ENCODE peak calls at places on chromosomes 5 and 9, in seven cellular contexts. B is CD4-positive, alpha-beta memory T cell; A is heart right ventricle; X is esophagus muscularis mucosa; W is SJSA1; S is tibial artery; N is right cardiac atrium. I is an unnamed sample.

GRCh38 chr9:91150273-91151013 is 211.3 kb downstream of the AUH start:
- DNase-seq in B (no peak), A (no peak), X (no peak), W (no peak), S (no peak), N (no peak), I (no peak)

GRCh38 chr9:18849186-18849724 is 183.8 kb downstream of the SAXO1 start:
- DNase-seq in B (no peak), A (no peak), X (no peak), W (no peak), S (no peak), N (no peak), I (no peak)

GRCh38 chr5:66807743-66808142 is 211.6 kb downstream of the MAST4 start:
- DNase-seq in B (no peak), A (no peak), X (no peak), W (peak), S (no peak), N (no peak), I (no peak)

GRCh38 chr5:134426362-134426761 is 14.7 kb upstream of the CDKN2AIPNL start:
- DNase-seq in B (no peak), A (no peak), X (no peak), W (no peak), S (no peak), N (no peak), I (no peak)

GRCh38 chr5:39256472-39256871 is 37.1 kb upstream of the FYB1 start:
- DNase-seq in B (no peak), A (no peak), X (no peak), W (peak), S (no peak), N (no peak), I (no peak)

GRCh38 chr9:89312154-89312616 is 1.2 kb downstream of the CKS2 start:
- DNase-seq in B (no peak), A (no peak), X (no peak), W (peak), S (no peak), N (no peak), I (no peak)

GRCh38 chr9:89602978-89603628 is 1.7 kb upstream of the GADD45G start:
- DNase-seq in B (peak), A (peak), X (peak), W (peak), S (peak), N (peak), I (peak)

GRCh38 chr5:137572042-137572695 is 73.0 kb upstream of the SPOCK1 start:
- DNase-seq in B (no peak), A (no peak), X (peak), W (no peak), S (no peak), N (no peak), I (no peak)

GRCh38 chr5:172904643-172905345 is 54.4 kb upstream of the RPL26L1 start:
- DNase-seq in B (no peak), A (peak), X (no peak), W (peak), S (peak), N (peak), I (peak)

GRCh38 chr9:87088192-87088591 is 140.9 kb upstream of the GAS1 start:
- DNase-seq in B (no peak), A (no peak), X (no peak), W (no peak), S (no peak), N (peak), I (no peak)

GRCh38 chr9:35164711-35165110 is 2.9 kb downstream of the UNC13B start:
- DNase-seq in B (no peak), A (no peak), X (no peak), W (no peak), S (no peak), N (no peak), I (no peak)

GRCh38 chr5:168362097-168362885 is 70.8 kb downstream of the WWC1 start:
- DNase-seq in B (no peak), A (no peak), X (no peak), W (no peak), S (no peak), N (no peak), I (no peak)

GRCh38 chr9:107039546-107039945 is 176.6 kb downstream of the ZNF462 start:
- DNase-seq in B (no peak), A (no peak), X (no peak), W (peak), S (no peak), N (no peak), I (no peak)

GRCh38 chr5:10301842-10302610 is 5.7 kb downstream of the CMBL start:
- DNase-seq in B (no peak), A (peak), X (no peak), W (no peak), S (no peak), N (peak), I (peak)

GRCh38 chr9:26656003-26656940 is 236.3 kb downstream of the CAAP1 start:
- DNase-seq in B (no peak), A (no peak), X (no peak), W (no peak), S (no peak), N (no peak), I (no peak)

GRCh38 chr5:154783774-154784460 is 28.7 kb downstream of the LARP1 start:
- DNase-seq in B (no peak), A (no peak), X (no peak), W (no peak), S (peak), N (peak), I (no peak)

GRCh38 chr5:157168286-157168685 is 2.2 kb upstream of the GARIN3 start:
- DNase-seq in B (no peak), A (no peak), X (peak), W (no peak), S (no peak), N (no peak), I (no peak)

GRCh38 chr9:16158063-16158462 is 605.2 kb downstream of the CCDC171 start:
- DNase-seq in B (no peak), A (no peak), X (no peak), W (no peak), S (no peak), N (no peak), I (no peak)

GRCh38 chr5:149408252-149409099 is 29.4 kb upstream of the IL17B start:
- DNase-seq in B (no peak), A (no peak), X (no peak), W (no peak), S (no peak), N (no peak), I (no peak)

GRCh38 chr5:149411738-149412519 is 32.8 kb upstream of the IL17B start:
- DNase-seq in B (no peak), A (no peak), X (no peak), W (no peak), S (no peak), N (no peak), I (no peak)

GRCh38 chr5:149409268-149409948 is 30.3 kb upstream of the IL17B start:
- DNase-seq in B (no peak), A (no peak), X (no peak), W (no peak), S (no peak), N (no peak), I (no peak)

GRCh38 chr5:149410721-149411432 is 31.8 kb upstream of the IL17B start:
- DNase-seq in B (no peak), A (no peak), X (no peak), W (no peak), S (no peak), N (no peak), I (no peak)

DNA sequence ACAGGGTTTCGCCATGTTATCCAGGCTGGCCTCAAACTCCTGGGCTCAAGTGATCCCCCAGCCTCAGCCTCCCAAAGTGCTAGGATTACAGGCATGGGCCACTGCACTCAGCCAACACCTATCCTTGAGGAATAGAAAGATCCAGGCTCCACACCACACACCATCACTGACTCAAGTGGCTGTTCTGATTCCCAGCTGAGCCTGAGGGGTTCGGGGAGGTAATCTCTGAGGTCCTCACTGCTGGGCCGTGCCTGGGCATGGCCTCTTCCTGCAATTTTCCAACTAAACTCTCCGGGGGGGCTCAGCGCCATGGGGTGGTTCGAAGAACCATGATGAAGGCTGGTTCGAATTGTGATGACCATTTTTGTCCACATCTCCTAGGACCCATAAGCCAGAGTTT is 31.0 kb upstream of the IL17B start:
- DNase-seq in B (no peak), A (no peak), X (no peak), W (no peak), S (no peak), N (no peak), I (no peak)
- H3K27ac ChIP-seq in B (no peak), A (peak), X (peak), W (no peak), S (peak), N (peak), I (no peak)

GRCh38 chr5:141940695-141941271 is 17.1 kb downstream of the DELE1 start:
- DNase-seq in B (no peak), A (no peak), X (no peak), W (peak), S (peak), N (no peak), I (no peak)

GRCh38 chr5:141944086-141944485 is 13.9 kb downstream of the PCDH12 start:
- DNase-seq in B (no peak), A (no peak), X (no peak), W (no peak), S (no peak), N (no peak), I (no peak)

GRCh38 chr5:141942185-141942857 is 15.7 kb downstream of the PCDH12 start:
- DNase-seq in B (no peak), A (no peak), X (no peak), W (no peak), S (no peak), N (no peak), I (no peak)

GRCh38 chr5:141941307-141941706 is 16.7 kb downstream of the PCDH12 start:
- DNase-seq in B (no peak), A (no peak), X (no peak), W (no peak), S (peak), N (no peak), I (no peak)

GRCh38 chr5:141941779-141942178 is 16.2 kb downstream of the PCDH12 start:
- DNase-seq in B (no peak), A (no peak), X (no peak), W (no peak), S (no peak), N (no peak), I (no peak)
- H3K27ac ChIP-seq in B (no peak), A (peak), X (no peak), W (no peak), S (peak), N (no peak), I (no peak)

GRCh38 chr5:151222769-151223446 is 984 bp downstream of the CCDC69 start:
- DNase-seq in B (peak), A (peak), X (no peak), W (no peak), S (peak), N (peak), I (peak)
- H3K27ac ChIP-seq in B (peak), A (peak), X (peak), W (no peak), S (peak), N (peak), I (peak)

DNA sequence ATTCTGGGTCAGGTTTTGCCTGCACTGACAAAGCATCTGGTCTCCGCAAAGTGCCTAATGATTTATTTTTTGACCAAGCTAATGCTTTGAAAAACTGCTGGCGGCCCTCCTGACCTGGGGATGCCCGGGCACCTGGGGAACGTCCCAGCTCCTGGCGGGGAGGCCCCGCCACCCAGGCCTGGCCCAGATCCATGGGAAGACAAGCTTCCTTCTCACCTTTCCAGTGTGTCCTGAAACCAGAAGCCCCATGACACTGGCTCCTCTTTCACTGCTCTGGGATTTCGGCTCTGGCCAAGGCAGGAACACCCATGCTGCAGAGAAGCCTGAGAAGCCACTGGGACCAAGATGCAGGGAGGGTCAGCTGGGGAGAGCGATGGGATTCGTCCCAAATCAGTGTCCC is 144.1 kb downstream of the SEC61B start:
- DNase-seq in B (no peak), A (no peak), X (no peak), W (no peak), S (no peak), N (no peak), I (no peak)
- H3K27ac ChIP-seq in B (no peak), A (no peak), X (no peak), W (no peak), S (no peak), N (no peak), I (no peak)

GRCh38 chr5:43233946-43234345 is 41.9 kb downstream of the NIM1K start:
- DNase-seq in B (no peak), A (no peak), X (no peak), W (no peak), S (no peak), N (no peak), I (no peak)

GRCh38 chr5:43236633-43237355 is 44.8 kb downstream of the NIM1K start:
- DNase-seq in B (no peak), A (no peak), X (no peak), W (no peak), S (no peak), N (no peak), I (no peak)

GRCh38 chr5:43232943-43233833 is 41.2 kb downstream of the NIM1K start:
- DNase-seq in B (no peak), A (no peak), X (no peak), W (no peak), S (no peak), N (no peak), I (no peak)

GRCh38 chr5:43227655-43228054 is 35.6 kb downstream of the NIM1K start:
- DNase-seq in B (no peak), A (no peak), X (no peak), W (no peak), S (no peak), N (no peak), I (no peak)

DNA sequence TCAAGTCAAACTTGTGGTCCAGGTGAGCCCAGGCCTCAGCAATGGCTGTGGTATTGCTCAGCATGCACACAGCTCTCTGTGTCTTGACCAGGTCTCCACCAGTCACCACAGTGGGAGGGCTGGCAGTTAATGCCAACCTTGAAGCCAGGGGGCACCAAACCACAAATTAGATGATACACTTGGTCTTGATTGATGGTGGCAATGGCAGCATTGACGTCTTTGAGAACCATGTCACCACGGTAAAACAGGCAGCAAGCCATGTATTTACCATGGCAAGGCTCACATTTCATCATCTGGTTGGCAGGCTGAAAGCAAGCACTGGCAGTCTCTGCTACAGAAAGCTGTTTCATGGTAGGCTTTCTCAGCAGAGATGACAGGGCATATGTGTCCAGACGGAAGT is 40.0 kb downstream of the NIM1K start:
- DNase-seq in B (no peak), A (no peak), X (no peak), W (no peak), S (no peak), N (no peak), I (no peak)
- H3K27ac ChIP-seq in B (no peak), A (no peak), X (no peak), W (no peak), S (no peak), N (no peak), I (no peak)

DNA sequence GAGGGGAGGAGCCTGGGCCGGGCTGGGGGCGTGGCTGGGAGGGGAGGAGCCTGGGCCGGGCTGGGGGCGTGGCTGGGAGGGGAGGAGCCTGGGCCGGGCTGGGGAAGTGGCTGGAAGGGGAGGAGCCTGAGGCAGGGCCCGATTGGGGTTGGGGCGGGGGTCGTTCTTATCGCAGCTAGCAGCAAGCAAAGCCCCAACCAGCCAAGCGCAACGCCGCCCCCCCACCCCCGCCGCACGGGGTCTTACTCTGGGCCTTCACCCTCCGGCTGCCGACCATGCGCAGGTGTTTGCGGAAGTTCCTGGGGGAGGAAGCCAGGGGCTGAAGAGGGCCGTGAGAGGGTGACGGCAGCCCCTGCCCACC is 5.0 kb downstream of the NSMF start:
- DNase-seq in B (peak), A (peak), X (no peak), W (no peak), S (no peak), N (peak), I (peak)
- H3K27ac ChIP-seq in B (no peak), A (peak), X (peak), W (no peak), S (peak), N (peak), I (peak)

DNA sequence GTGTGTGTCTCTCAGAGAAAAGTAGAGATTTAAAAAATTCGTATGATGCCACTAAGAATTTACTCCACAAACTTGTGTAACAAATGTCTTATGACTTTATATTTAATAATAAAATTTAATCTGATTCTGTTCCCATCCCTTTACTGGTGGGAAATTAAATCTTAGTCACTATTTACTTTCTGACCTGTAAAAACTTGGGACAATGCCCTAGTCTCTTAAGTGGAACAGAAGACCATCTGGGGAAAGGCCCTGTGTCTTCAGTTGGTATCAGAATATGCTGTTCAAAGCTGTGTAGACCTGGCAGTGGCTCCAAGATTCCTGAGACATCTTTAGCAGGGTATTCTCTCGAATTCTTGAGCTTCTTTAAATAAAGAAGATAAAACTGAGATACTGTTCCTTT is 2.6 kb upstream of the BDP1 start:
- DNase-seq in B (no peak), A (no peak), X (no peak), W (no peak), S (no peak), N (no peak), I (no peak)
- H3K27ac ChIP-seq in B (no peak), A (no peak), X (no peak), W (no peak), S (no peak), N (no peak), I (no peak)

GRCh38 chr9:125238127-125238914 is 2.8 kb downstream of the HSPA5 start:
- DNase-seq in B (no peak), A (no peak), X (no peak), W (no peak), S (no peak), N (no peak), I (no peak)

GRCh38 chr9:125240649-125240999 is 519 bp downstream of the HSPA5 start:
- DNase-seq in B (peak), A (no peak), X (no peak), W (no peak), S (no peak), N (no peak), I (peak)

GRCh38 chr9:125239631-125240597 is 1.2 kb downstream of the HSPA5 start:
- DNase-seq in B (no peak), A (no peak), X (no peak), W (no peak), S (no peak), N (no peak), I (no peak)

GRCh38 chr9:125241000-125241862 is at the start of gene HSPA5:
- DNase-seq in B (peak), A (peak), X (peak), W (peak), S (peak), N (peak), I (peak)

GRCh38 chr9:125238915-125239446 is 2.2 kb downstream of the HSPA5 start:
- DNase-seq in B (no peak), A (no peak), X (no peak), W (no peak), S (no peak), N (no peak), I (no peak)
- H3K27ac ChIP-seq in B (peak), A (no peak), X (no peak), W (no peak), S (peak), N (no peak), I (no peak)

I was measured in lung.